ENCODE peak calls at places on chromosome 7, in five cellular contexts. E is coronary artery, Q is kidney epithelial cell, C is mesendoderm, M is fibroblast of mammary gland. R is an unnamed sample.

GRCh38 chr7:120996333-120996982 is 7.9 kb downstream of the CPED1 start:
- DNase-seq in C (no peak), E (no peak), M (peak), Q (peak), R (peak)

GRCh38 chr7:12066561-12066960 is 144.5 kb upstream of the TMEM106B start:
- DNase-seq in Q (no peak), C (peak), M (peak), E (no peak), R (peak)

GRCh38 chr7:140003913-140004382 is 58.8 kb downstream of the PARP12 start:
- DNase-seq in C (peak), M (peak), E (no peak), Q (no peak), R (peak)

GRCh38 chr7:22417841-22418240 is 60.9 kb upstream of the RAPGEF5 start:
- DNase-seq in Q (no peak), C (no peak), E (no peak), M (no peak), R (no peak)

GRCh38 chr7:47520408-47520807 is 61.5 kb downstream of the TNS3 start:
- DNase-seq in E (peak), C (no peak), Q (no peak), M (peak), R (no peak)

GRCh38 chr7:2959828-2960599 is 83.7 kb downstream of the CARD11 start:
- DNase-seq in Q (no peak), E (peak), M (no peak), C (no peak), R (no peak)

GRCh38 chr7:94030634-94031033 is 26.5 kb upstream of the BET1 start:
- DNase-seq in M (peak), E (no peak), Q (no peak), C (no peak), R (no peak)

GRCh38 chr7:65946895-65947294 is 35.1 kb downstream of the GUSB start:
- DNase-seq in M (peak), C (no peak), E (no peak), Q (no peak), R (peak)

GRCh38 chr7:152479595-152479994 is 43.8 kb upstream of the KMT2C start:
- DNase-seq in E (no peak), Q (no peak), M (no peak), C (no peak), R (no peak)

GRCh38 chr7:108368466-108368865 is 87.8 kb downstream of the NRCAM start:
- DNase-seq in Q (no peak), E (no peak), C (no peak), M (no peak), R (no peak)

GRCh38 chr7:129951076-129952011 is 1.4 kb downstream of the UBE2H start:
- DNase-seq in E (no peak), C (peak), Q (no peak), M (no peak), R (peak)

GRCh38 chr7:83821866-83822265 is 172.9 kb upstream of the SEMA3E start:
- DNase-seq in M (no peak), E (no peak), Q (no peak), C (no peak), R (no peak)

GRCh38 chr7:34061175-34061574 is 155.8 kb downstream of the BMPER start:
- DNase-seq in M (peak), E (no peak), Q (peak), C (no peak), R (no peak)

GRCh38 chr7:40945788-40946187 is 757.1 kb downstream of the INHBA start:
- DNase-seq in M (peak), C (no peak), E (no peak), Q (no peak), R (no peak)

GRCh38 chr7:45593121-45593541 is 19.0 kb downstream of the ADCY1 start:
- DNase-seq in E (peak), Q (no peak), C (no peak), M (no peak), R (no peak)

DNA sequence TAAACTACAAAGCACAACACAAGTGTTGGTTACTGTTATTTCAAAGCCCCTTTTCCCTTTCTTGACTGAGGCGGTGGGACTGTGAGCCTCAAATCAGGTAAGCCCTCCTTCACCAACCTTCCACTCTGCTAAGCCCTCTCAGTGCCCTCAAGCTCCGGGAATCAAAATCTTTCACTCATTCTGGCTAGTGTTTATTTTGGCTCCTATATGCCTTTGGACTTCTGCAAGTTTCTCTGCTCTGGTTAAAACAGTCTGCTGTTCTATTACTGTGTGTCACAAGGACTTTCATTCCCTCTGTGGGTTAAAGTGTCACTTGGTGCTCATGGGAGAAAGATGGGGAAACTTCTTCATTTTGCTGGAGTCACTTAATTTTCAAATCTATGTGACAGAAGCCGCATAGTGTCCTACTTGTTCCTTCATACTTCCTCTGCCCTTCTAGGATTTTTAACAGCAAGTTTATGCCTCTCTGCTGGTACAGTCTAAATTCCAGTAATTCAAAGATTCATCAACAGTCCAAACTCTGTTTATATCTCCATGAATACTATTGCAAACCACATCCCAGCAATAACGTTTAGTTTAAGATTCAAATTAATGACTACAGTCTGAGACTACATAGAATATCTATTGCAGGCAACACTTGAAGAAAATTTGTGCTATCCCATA is 61.3 kb downstream of the CD36 start:
- DNase-seq in C (no peak), Q (no peak), M (peak), E (no peak), R (no peak)
- H3K4me3 ChIP-seq in C (no peak), Q (no peak), M (no peak), E (no peak), R (no peak)

GRCh38 chr7:25522727-25523126 is 294.4 kb upstream of the NPVF start:
- DNase-seq in E (no peak), M (no peak), C (no peak), Q (no peak), R (no peak)
- H3K4me3 ChIP-seq in E (no peak), M (no peak), C (no peak), Q (no peak), R (no peak)

DNA sequence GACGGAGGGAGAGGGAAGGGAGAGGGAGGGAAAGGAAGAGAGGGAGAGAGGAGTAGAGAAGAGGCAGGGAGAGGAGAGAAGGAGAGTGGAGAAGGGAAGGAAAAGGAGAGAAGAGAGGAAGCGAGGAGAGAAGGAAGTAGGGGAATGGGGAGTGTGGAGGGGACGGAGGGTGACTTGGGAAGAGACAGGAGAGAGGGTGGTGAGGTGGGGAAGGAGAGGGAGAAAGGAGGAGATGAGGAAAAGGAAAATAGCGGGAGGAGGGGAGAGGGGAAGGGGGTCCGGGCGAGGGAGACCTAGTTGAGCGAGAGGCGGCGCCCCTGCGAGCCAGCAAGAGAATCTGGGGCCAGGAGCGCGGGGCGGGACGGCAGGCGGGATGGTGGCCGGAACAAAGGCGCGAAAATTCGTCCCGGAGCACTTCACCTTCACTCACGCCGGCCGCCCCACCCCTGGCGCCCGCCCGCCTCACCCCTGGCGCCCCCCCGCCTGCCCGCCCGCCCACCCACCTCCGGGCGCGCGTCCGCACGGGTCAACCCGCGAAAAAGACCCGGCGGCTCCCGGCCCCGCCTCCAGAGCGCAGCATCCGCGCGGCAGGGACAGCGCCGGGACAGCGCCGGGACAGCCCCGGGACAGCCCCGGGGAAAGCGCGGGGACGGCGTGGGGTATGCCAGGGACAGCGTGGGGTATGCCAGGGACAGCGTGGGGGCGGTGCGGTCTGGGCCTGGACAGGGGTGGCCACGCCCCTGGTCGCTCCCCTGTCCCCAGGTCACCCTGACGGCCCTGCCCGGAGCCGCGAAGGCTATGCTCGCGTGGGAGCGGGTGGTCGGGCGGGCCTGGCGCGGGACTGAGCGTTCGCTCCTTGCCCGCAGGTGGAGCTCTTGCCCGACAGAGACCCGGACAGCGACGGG is 4.2 kb downstream of the VSTM2A start:
- DNase-seq in Q (no peak), M (no peak), E (no peak), C (peak), R (no peak)
- H3K4me3 ChIP-seq in Q (peak), M (no peak), E (peak), C (peak), R (peak)

GRCh38 chr7:141839256-141839655 is 2.0 kb downstream of the PRSS37 start:
- DNase-seq in M (no peak), C (no peak), E (no peak), Q (no peak), R (no peak)
- H3K4me3 ChIP-seq in M (no peak), C (no peak), E (no peak), Q (no peak), R (no peak)

GRCh38 chr7:87598234-87599009 is 2.3 kb downstream of the ABCB1 start:
- DNase-seq in M (no peak), E (no peak), Q (no peak), C (no peak), R (peak)
- H3K4me3 ChIP-seq in M (no peak), E (no peak), Q (no peak), C (no peak), R (peak)

GRCh38 chr7:138962561-138963270 is 18.5 kb downstream of the KIAA1549 start:
- DNase-seq in C (no peak), M (no peak), E (peak), Q (no peak), R (no peak)

GRCh38 chr7:138964838-138965436 is 16.3 kb downstream of the KIAA1549 start:
- DNase-seq in Q (no peak), C (no peak), M (no peak), E (peak), R (no peak)

GRCh38 chr7:138961159-138961558 is 20.0 kb downstream of the KIAA1549 start:
- DNase-seq in C (no peak), E (no peak), Q (no peak), M (peak), R (peak)

GRCh38 chr7:138967159-138967558 is 14.0 kb downstream of the KIAA1549 start:
- DNase-seq in Q (no peak), M (no peak), E (no peak), C (no peak), R (no peak)

GRCh38 chr7:138963675-138964074 is 17.5 kb downstream of the KIAA1549 start:
- DNase-seq in M (no peak), E (no peak), C (no peak), Q (no peak), R (no peak)
- H3K4me3 ChIP-seq in M (no peak), E (no peak), C (no peak), Q (no peak), R (no peak)

DNA sequence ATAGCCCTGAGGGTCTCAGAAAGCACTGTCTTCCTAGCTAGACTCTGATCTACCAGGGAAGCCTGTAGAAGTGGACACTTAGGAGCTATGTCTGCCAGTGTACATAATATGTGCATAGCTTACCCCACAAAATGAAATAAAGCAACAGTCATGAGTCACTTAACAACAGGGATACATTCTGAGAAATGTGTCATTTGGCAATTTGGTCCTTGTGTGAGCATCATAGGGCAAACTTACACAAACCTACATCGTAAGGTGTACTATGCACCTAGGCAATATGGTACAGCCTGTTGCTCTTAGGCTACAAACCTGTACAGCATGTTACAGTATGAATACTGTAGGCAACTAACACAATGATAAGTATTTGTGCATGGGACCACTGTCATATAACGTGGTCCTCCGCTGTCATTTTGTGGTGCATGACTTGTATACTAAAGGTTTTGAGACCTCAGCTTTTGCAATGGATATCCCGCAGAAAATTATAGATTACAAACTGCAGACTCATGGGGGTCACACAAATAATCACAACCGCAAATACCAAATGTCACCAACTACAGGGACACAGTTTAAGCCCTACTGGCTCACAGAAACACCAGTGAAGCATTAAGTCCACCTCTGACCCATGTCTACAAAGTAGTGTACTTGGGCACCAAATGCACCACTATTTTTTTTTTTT is 1.7 kb downstream of the URGCP start:
- DNase-seq in E (no peak), C (no peak), Q (no peak), M (peak), R (peak)
- H3K4me3 ChIP-seq in E (peak), C (no peak), Q (no peak), M (no peak), R (peak)

GRCh38 chr7:101166909-101167644 is 1.7 kb upstream of the VGF start:
- DNase-seq in C (peak), M (peak), E (no peak), Q (no peak), R (no peak)
- H3K4me3 ChIP-seq in C (no peak), M (no peak), E (no peak), Q (no peak), R (no peak)

DNA sequence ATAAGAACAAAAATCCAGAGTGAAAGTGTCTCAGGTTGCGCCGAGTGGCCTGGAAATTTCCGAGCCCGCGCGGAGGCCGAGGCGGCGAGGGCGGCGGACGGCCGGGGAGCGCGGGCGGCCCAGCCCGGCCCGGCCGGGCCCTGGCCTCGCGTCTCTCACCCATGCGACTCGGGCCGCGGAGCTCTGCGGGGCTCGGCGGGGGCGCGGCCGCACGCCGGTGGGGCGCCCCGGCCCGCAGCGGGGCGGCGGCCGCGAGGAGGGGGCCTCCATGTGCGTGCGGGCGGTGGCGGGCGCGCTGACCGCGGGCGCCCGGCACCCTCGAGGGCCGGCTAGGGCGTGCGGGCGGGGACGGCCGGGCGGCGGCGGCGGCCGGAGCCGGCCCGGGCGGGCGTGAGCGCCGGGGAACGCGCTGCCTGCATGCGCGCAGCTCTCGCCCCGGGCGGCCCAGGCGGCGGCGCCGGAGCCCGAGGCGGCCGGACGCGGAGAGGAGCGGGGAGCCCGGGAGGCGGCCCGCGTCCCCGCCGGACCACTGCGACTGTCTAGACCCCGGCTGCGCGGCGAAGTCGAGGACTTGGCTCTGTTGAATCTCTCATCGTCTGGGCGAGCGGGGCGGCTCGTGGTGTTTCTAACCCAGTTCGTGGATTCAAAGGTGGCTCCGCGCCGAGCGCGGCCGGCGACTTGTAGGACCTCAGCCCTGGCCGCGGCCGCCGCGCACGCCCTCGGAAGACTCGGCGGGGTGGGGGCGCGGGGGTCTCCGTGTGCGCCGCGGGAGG is at the start of gene EN2:
- DNase-seq in M (no peak), Q (no peak), C (peak), E (no peak), R (no peak)
- H3K4me3 ChIP-seq in M (peak), Q (peak), C (no peak), E (peak), R (peak)

R was measured in small intestine.